ENCODE peak calls at places on chromosome X, in eight cellular contexts. Z is fibroblast of lung, S is IMR-90, B is astrocyte of the spinal cord, W is foreskin fibroblast, T is body of pancreas, H is glutamatergic neuron, J is thyroid gland. U is an unnamed sample.

GRCh38 chrX:20461576-20461975 is 194.9 kb upstream of the RPS6KA3 start:
- DNase-seq in T (no peak), S (peak; percentile 39), B (peak; percentile 47), J (no peak), H (no peak), Z (peak; percentile 81), W (peak; percentile 48), U (no peak)

GRCh38 chrX:17564689-17565409 is 172.4 kb upstream of the SCML1 start:
- DNase-seq in H (no peak), T (no peak), S (no peak), Z (peak; percentile 57), J (peak; percentile 73), W (peak; percentile 44), B (no peak), U (no peak)

GRCh38 chrX:69388526-69388925 is 115.6 kb upstream of the NALF2 start:
- DNase-seq in T (peak; percentile 2), W (no peak), H (no peak), B (no peak), J (peak; percentile 44), Z (no peak), S (no peak), U (no peak)

GRCh38 chrX:151151668-151152267 is 24.6 kb upstream of the GPR50 start:
- DNase-seq in H (no peak), B (peak; percentile 36), T (peak; percentile 40), Z (peak; percentile 28), J (peak; percentile 9), W (peak; percentile 61), S (peak; percentile 54), U (no peak)

GRCh38 chrX:2967998-2968909 is 38.1 kb upstream of the ARSH start:
- DNase-seq in Z (peak; percentile 80), J (peak; percentile 2), H (peak; percentile 31), W (peak; percentile 69), S (peak; percentile 29), T (peak; percentile 14), B (peak; percentile 79), U (peak; percentile 46)

GRCh38 chrX:48848847-48849246 is 13.4 kb upstream of the PCSK1N start:
- DNase-seq in W (no peak), S (no peak), J (no peak), T (no peak), H (no peak), B (no peak), Z (no peak), U (no peak)

GRCh38 chrX:11426712-11427081 is 133.5 kb downstream of the AMELX start:
- DNase-seq in S (no peak), J (no peak), H (no peak), W (no peak), T (no peak), Z (no peak), B (no peak), U (no peak)

GRCh38 chrX:45788315-45788714 is 587.6 kb upstream of the DIPK2B start:
- DNase-seq in W (no peak), B (no peak), T (no peak), J (no peak), S (no peak), Z (peak; percentile 76), H (no peak), U (no peak)

GRCh38 chrX:115895678-115896329 is 274.7 kb upstream of the AGTR2 start:
- DNase-seq in H (no peak), B (no peak), W (no peak), S (no peak), T (no peak), J (no peak), Z (no peak), U (no peak)

GRCh38 chrX:15908891-15909290 is 54.3 kb upstream of the AP1S2 start:
- DNase-seq in Z (no peak), T (no peak), H (no peak), S (no peak), J (no peak), B (no peak), W (no peak), U (no peak)

GRCh38 chrX:86148024-86148511 is at the start of gene DACH2:
- DNase-seq in Z (peak; percentile 45), W (peak; percentile 42), B (peak; percentile 49), T (peak; percentile 83), H (peak; percentile 78), S (peak; percentile 74), J (peak; percentile 86), U (peak; percentile 73)

GRCh38 chrX:11146411-11146810 is 35.3 kb downstream of the HCCS start:
- DNase-seq in J (no peak), S (no peak), Z (no peak), W (no peak), T (no peak), H (no peak), B (no peak), U (no peak)

GRCh38 chrX:15404712-15405111 is 20.5 kb upstream of the VEGFD start:
- DNase-seq in Z (no peak), S (peak; percentile 36), J (no peak), B (no peak), T (peak; percentile 8), W (peak; percentile 78), H (peak; percentile 7), U (no peak)

GRCh38 chrX:17592117-17592516 is 145.2 kb upstream of the SCML1 start:
- DNase-seq in H (no peak), Z (peak; percentile 67), T (no peak), W (peak; percentile 12), B (peak; percentile 53), S (peak; percentile 27), J (peak; percentile 36), U (no peak)

DNA sequence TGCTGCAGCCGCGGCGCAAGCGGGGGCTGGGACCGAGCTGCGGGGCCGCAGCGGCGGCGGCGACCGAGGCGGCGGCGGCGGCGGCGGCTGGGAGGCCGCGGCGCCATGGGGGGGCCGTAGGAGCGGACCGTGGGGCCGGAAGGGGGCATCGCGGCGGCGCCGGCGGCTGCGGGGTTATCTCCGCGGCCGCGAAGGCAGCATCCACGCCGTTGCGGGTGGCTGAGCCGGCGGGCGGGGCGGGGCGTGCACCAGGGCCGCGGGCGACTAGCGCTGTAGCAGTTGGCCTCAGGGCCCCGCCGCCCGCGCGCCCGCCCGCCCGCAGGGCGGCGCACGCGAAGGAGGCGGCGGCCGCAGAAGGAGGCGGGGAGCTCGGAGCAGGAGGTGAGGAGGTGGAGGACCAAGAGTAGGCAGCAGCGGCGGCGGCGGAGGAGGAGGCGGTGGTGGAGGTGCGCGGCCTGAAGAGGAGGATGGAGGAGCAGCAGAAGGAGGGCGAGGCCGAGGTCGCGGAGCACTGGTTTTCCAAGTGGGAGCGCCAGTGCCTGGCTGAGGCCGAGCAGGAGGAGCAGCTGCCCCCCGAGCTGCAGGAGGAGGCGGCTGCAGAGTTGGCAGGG is 126.1 kb upstream of the CXorf66 start:
- DNase-seq in T (peak; percentile 2), J (peak; percentile 46), B (no peak), H (peak; percentile 55), W (peak; percentile 11), S (no peak), Z (peak; percentile 12), U (peak; percentile 48)
- TF ChIP-seq CTCF in T (no peak), J (no peak), B (no peak), H (no peak), W (no peak), S (peak; percentile 5), Z (no peak), U (no peak)

GRCh38 chrX:53288173-53288572 is 6.8 kb upstream of the IQSEC2 start:
- DNase-seq in W (peak; percentile 43), T (peak; percentile 51), S (no peak), H (peak; percentile 73), J (no peak), B (peak; percentile 23), Z (peak; percentile 20), U (peak; percentile 42)

GRCh38 chrX:53290441-53291041 is 9.2 kb upstream of the IQSEC2 start:
- DNase-seq in H (no peak), T (no peak), W (no peak), S (no peak), B (no peak), J (no peak), Z (no peak), U (no peak)

GRCh38 chrX:53291596-53291995 is 10.2 kb upstream of the IQSEC2 start:
- DNase-seq in S (no peak), J (no peak), W (no peak), Z (no peak), B (no peak), T (no peak), H (no peak), U (no peak)

GRCh38 chrX:53294024-53294648 is 12.8 kb upstream of the IQSEC2 start:
- DNase-seq in T (no peak), B (no peak), S (peak; percentile 26), W (peak; percentile 32), Z (no peak), J (no peak), H (no peak), U (no peak)
- TF ChIP-seq CTCF in T (no peak), B (peak; percentile 33), S (peak; percentile 44), W (peak; percentile 7), Z (peak; percentile 15), J (no peak), H (peak; percentile 16), U (peak; percentile 27)

GRCh38 chrX:83934220-83934619 is 73.3 kb downstream of the CYLC1 start:
- DNase-seq in W (no peak), S (no peak), J (no peak), B (no peak), H (no peak), T (no peak), Z (no peak), U (no peak)
- TF ChIP-seq CTCF in W (no peak), S (no peak), J (no peak), B (no peak), H (no peak), T (no peak), Z (no peak), U (peak; percentile 42)

DNA sequence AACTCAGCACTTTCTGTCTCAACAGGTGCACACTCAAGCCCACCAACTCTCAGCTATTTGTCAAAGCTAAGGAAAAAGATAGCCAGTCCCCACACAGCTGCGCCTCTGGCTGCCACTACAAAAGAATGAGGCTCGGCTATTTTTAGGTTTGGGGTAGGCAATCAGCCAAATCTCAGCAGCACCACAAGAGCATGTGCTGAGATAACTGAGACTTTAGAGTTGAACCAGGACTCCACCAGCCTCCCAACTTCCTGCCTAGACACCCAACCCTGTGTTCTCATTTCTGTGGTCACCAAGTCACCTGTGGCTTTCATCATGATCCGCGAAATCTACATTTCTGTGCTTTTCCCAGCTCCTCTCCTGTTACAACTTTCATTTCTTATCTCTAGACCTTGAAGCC is 28.0 kb downstream of the DMD start:
- DNase-seq in S (peak; percentile 82), T (peak; percentile 63), W (peak; percentile 6), J (peak; percentile 18), Z (peak; percentile 24), B (peak; percentile 51), H (no peak), U (no peak)
- TF ChIP-seq CTCF in S (no peak), T (no peak), W (no peak), J (no peak), Z (no peak), B (no peak), H (no peak), U (no peak)

U was measured in neural crest cell.